ENCODE peak calls at places on chromosome X, in eight cellular contexts. Y is IMR-90; B is head of caudate nucleus; O is iris pigment epithelial cell; H is stimulated activated CD4-positive, alpha-beta T cell treated with anti-CD3 and anti-CD28 coated beads, Interleukin-4, amount 100 ng/mL, for 24 hours; M is stimulated activated CD8-positive, alpha-beta memory T cell treated with anti-CD3 and anti-CD28 coated beads, Interleukin-4, amount 100 ng/mL, for 48 hours; T is stimulated activated naive CD4-positive, alpha-beta T cell; X is GM03348. V is an unnamed sample.
A peak's percentile ranks its signal among the peaks of the same experiment; 100 is the strongest.

GRCh38 chrX:40262641-40263560 is 165.1 kb upstream of the BCOR start:
- DNase-seq in Y (peak; percentile 41), B (no peak), O (peak; percentile 53), H (no peak), M (no peak), T (no peak), X (peak; percentile 83), V (peak; percentile 69)

GRCh38 chrX:153340111-153340510 is 6.2 kb downstream of the ZNF275 start:
- DNase-seq in Y (no peak), B (no peak), O (no peak), H (no peak), M (no peak), T (no peak), X (no peak), V (no peak)

GRCh38 chrX:101287402-101287801 is 3.7 kb downstream of the TAF7L start:
- DNase-seq in Y (peak; percentile 52), B (no peak), O (peak; percentile 52), H (peak; percentile 12), M (no peak), T (peak; percentile 32), X (peak; percentile 49), V (peak; percentile 56)

GRCh38 chrX:3461824-3462508 is 115.5 kb upstream of the MXRA5 start:
- DNase-seq in Y (no peak), B (no peak), O (peak; percentile 30), H (no peak), M (no peak), T (no peak), X (no peak), V (no peak)

GRCh38 chrX:15202458-15203177 is 67.3 kb downstream of the ASB9 start:
- DNase-seq in Y (no peak), B (no peak), O (peak; percentile 46), H (no peak), M (no peak), T (no peak), X (peak; percentile 21), V (no peak)

GRCh38 chrX:39813631-39814246 is 284.0 kb downstream of the BCOR start:
- DNase-seq in Y (peak; percentile 69), B (peak; percentile 53), O (peak; percentile 41), H (no peak), M (no peak), T (no peak), X (peak; percentile 58), V (no peak)

GRCh38 chrX:22686138-22686541 is 313.6 kb upstream of the DDX53 start:
- DNase-seq in Y (peak; percentile 73), B (no peak), O (peak; percentile 55), H (no peak), M (no peak), T (no peak), X (no peak), V (peak; percentile 4)

GRCh38 chrX:31213941-31214340 is 142.1 kb upstream of the FTHL17 start:
- DNase-seq in Y (peak; percentile 19), B (no peak), O (peak; percentile 24), H (no peak), M (no peak), T (no peak), X (peak; percentile 26), V (peak; percentile 33)

GRCh38 chrX:18354369-18355329 is at the start of gene SCML2:
- DNase-seq in Y (peak; percentile 21), B (peak; percentile 67), O (peak; percentile 22), H (peak; percentile 38), M (peak; percentile 53), T (peak; percentile 36), X (peak; percentile 83), V (peak; percentile 61)

GRCh38 chrX:151711787-151712186 is 4.0 kb upstream of the FATE1 start:
- DNase-seq in Y (no peak), B (no peak), O (no peak), H (no peak), M (no peak), T (no peak), X (no peak), V (no peak)

GRCh38 chrX:110168585-110168984 is 149.3 kb downstream of the AMMECR1 start:
- DNase-seq in Y (peak; percentile 92), B (no peak), O (peak; percentile 68), H (no peak), M (no peak), T (no peak), X (no peak), V (peak; percentile 47)

GRCh38 chrX:45518552-45518951 is 317.9 kb upstream of the DIPK2B start:
- DNase-seq in Y (no peak), B (no peak), O (no peak), H (no peak), M (no peak), T (no peak), X (no peak), V (peak; percentile 28)